ENCODE peak calls at places on chromosomes 3 and 15, in eight cellular contexts. C is fibroblast of lung; O is cardiac muscle cell; H is CD8-positive, alpha-beta T cell; W is K562; Z is upper lobe of right lung; L is dorsolateral prefrontal cortex; P is brain microvascular endothelial cell. R is an unnamed sample.

GRCh38 chr3:100425321-100425720 is 24.0 kb downstream of the LNP1 start:
- DNase-seq in C (no peak), Z (no peak), P (no peak), H (no peak), L (no peak), W (peak; percentile 18), O (no peak), R (no peak)

GRCh38 chr15:42141246-42141645 is 15.2 kb downstream of the PLA2G4F start:
- DNase-seq in L (no peak), H (no peak), O (no peak), C (no peak), Z (peak; percentile 40), W (no peak), P (no peak), R (no peak)

GRCh38 chr15:98823012-98823458 is 174.7 kb downstream of the IGF1R start:
- DNase-seq in O (no peak), P (peak; percentile 73), H (no peak), C (peak; percentile 91), Z (no peak), L (no peak), W (no peak), R (no peak)

GRCh38 chr3:64143399-64144130 is 81.7 kb downstream of the PRICKLE2 start:
- DNase-seq in Z (no peak), W (no peak), P (peak; percentile 16), H (no peak), O (no peak), L (no peak), C (peak; percentile 71), R (no peak)

GRCh38 chr3:71724584-71725278 is 471 bp downstream of the EIF4E3 start:
- DNase-seq in L (peak; percentile 39), P (no peak), W (no peak), Z (peak; percentile 79), H (peak; percentile 36), O (peak; percentile 67), C (no peak), R (peak; percentile 71)

GRCh38 chr15:95709959-95710695 is 620.4 kb upstream of the NR2F2 start:
- DNase-seq in O (no peak), C (no peak), P (no peak), H (no peak), W (peak; percentile 73), L (no peak), Z (no peak), R (no peak)

GRCh38 chr3:12796171-12797123 is at the start of gene CAND2:
- DNase-seq in P (peak; percentile 5), L (peak; percentile 58), H (peak; percentile 26), W (peak; percentile 87), Z (peak; percentile 73), C (peak; percentile 51), O (peak; percentile 89), R (peak; percentile 44)

GRCh38 chr15:67184208-67184925 is 70.1 kb downstream of the AAGAB start:
- DNase-seq in L (no peak), O (no peak), P (no peak), H (no peak), Z (no peak), C (no peak), W (no peak), R (no peak)

GRCh38 chr3:10581716-10582115 is 76.3 kb upstream of the ATP2B2 start:
- DNase-seq in H (no peak), W (no peak), L (no peak), Z (no peak), P (no peak), O (no peak), C (no peak), R (no peak)

GRCh38 chr3:49278548-49278947 is 1.5 kb upstream of the C3orf62 start:
- DNase-seq in C (no peak), O (no peak), P (no peak), L (no peak), Z (no peak), W (no peak), H (no peak), R (no peak)

GRCh38 chr3:39000008-39000450 is 51.7 kb downstream of the SCN11A start:
- DNase-seq in C (peak; percentile 60), O (peak; percentile 71), P (no peak), Z (no peak), H (no peak), W (peak; percentile 38), L (no peak), R (no peak)

GRCh38 chr3:21314688-21315087 is 436.3 kb downstream of the ZNF385D start:
- DNase-seq in W (no peak), C (no peak), P (no peak), Z (no peak), L (no peak), O (no peak), H (no peak), R (no peak)

GRCh38 chr3:45105855-45106655 is 40.1 kb downstream of the CDCP1 start:
- DNase-seq in Z (no peak), P (peak; percentile 77), O (no peak), W (peak; percentile 52), C (peak; percentile 87), L (no peak), H (peak; percentile 68), R (no peak)

GRCh38 chr3:127646501-127647046 is 17.6 kb downstream of the PODXL2 start:
- DNase-seq in L (peak; percentile 44), P (no peak), H (no peak), C (no peak), W (no peak), O (no peak), Z (no peak), R (no peak)

GRCh38 chr15:98948456-98948855 is 59.1 kb downstream of the PGPEP1L start:
- DNase-seq in C (no peak), P (no peak), O (no peak), Z (no peak), W (no peak), L (no peak), H (no peak), R (no peak)

GRCh38 chr15:65042776-65043322 is 2.3 kb upstream of the SLC51B start:
- DNase-seq in P (no peak), W (no peak), C (no peak), H (no peak), Z (no peak), O (no peak), L (no peak), R (no peak)

GRCh38 chr3:193011956-193012355 is 94.3 kb upstream of the MB21D2 start:
- DNase-seq in Z (no peak), P (no peak), W (no peak), L (no peak), H (no peak), O (no peak), C (no peak), R (no peak)
- H3K27me3 ChIP-seq in Z (no peaks in the 10 kb centered on the region), P (no peaks in the 10 kb centered on the region), W (no peaks in the 10 kb centered on the region), L (peaks cover 5% of the 10 kb centered on the region), H (peaks cover 5% of the 10 kb centered on the region), O (no peaks in the 10 kb centered on the region), C (no peaks in the 10 kb centered on the region), R (no peaks in the 10 kb centered on the region)

DNA sequence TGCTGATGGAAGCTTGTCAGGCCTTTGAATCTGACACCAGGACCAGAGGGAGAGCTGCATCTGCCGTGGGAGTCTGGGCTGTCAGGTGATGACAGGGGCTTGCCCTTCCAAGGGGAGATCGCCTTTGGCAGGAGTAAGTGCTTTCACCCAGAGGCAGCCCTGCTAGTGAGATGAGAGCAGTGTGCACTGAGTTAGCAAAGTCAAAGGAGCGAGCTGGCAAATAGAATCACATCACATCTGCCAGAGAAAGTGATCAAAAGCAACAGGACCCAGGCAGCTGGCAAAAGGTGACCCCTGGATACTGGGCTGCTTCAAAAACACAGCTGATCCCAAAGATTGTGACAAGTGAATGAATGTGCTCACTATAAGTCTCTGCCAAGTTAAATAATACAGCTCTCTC is 36.1 kb upstream of the PYDC2 start:
- DNase-seq in H (no peak), W (peak; percentile 15), P (no peak), C (no peak), L (no peak), O (peak; percentile 51), Z (no peak), R (no peak)
- H3K4me3 ChIP-seq in H (no peak overlapping the region), W (no peak overlapping the region), P (no peak overlapping the region), C (no peak overlapping the region), L (no peak overlapping the region), O (no peak overlapping the region), Z (no peak overlapping the region), R (no peak overlapping the region)

DNA sequence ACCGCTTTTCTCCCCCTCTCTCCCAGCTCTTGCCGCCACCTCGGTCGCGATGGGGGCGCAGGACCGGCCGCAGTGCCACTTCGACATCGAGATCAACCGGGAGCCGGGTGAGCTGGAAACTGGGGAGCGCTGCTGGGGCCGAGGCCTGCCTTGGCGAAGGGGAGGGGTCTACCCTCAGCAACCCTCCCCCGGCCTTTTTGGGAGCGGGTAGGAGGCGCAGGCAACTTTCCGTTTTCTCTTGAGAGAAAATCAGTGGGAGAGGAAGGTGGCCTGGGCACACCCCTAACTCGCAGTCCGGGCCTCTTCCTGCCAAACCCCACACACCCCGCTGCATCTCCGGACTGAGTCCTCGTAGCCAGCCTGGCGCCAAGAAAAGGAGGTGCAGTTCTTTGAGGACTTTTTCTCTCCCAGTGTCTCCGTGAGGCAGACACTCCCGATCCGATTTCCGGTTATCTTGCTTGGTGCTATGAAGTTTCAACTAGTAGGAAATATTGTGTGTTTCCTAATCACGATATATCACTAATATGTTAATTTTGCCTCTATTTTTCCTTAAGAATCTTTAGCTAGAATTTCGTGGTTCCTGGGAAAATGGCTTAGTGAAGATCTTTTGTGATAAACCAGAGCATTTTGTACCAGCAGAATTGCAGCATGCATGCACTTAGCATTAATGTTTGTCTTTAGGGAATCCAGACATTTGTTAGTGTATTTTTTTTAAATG is 631 bp downstream of the NKTR start:
- DNase-seq in Z (peak; percentile 83), C (peak; percentile 61), O (peak; percentile 81), L (peak; percentile 52), H (peak; percentile 53), P (peak; percentile 58), W (peak; percentile 68), R (no peak)
- TF ChIP-seq CTCF in Z (no peak), C (no peak), O (no peak), L (no peak), H (no peak), P (peak; percentile 44), W (no peak), R (peak; percentile 48)

GRCh38 chr3:198090795-198091194 is 130.8 kb downstream of the LMLN start:
- DNase-seq in W (no peak), C (no peak), Z (no peak), L (no peak), O (no peak), H (no peak), P (no peak), R (no peak)

GRCh38 chr3:198092276-198092675 is 132.3 kb downstream of the LMLN start:
- DNase-seq in Z (no peak), C (no peak), O (no peak), L (no peak), P (no peak), H (no peak), W (peak; percentile 39), R (no peak)

GRCh38 chr3:198093082-198093679 is 133.2 kb downstream of the LMLN start:
- DNase-seq in Z (no peak), H (no peak), W (no peak), P (no peak), C (no peak), L (no peak), O (no peak), R (no peak)

DNA sequence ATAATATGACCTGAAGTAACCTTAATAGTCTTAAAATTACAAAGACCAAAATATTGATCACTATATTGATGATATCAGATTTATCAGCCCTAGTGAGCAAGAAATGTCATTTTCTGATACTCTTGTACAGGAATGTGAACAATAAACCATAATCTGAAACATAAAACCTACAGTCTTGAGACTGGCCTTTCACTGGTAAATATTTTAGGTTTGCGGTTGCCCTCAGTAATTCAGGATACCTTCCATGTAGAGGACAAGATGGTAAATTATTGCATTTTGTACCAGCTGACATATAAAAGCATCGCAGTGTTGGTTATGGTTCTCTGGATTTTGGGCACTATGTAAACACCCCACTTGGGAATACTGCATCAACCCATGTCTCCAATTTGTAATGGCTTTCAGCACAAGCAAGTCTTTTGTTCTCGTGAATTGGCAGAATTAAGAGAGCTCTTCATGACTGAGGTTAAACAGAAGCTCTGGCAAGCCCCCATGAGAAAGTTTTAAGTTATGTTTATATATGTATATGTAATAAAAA is 128.5 kb downstream of the LMLN start:
- DNase-seq in O (no peak), L (no peak), W (no peak), P (no peak), C (no peak), Z (no peak), H (no peak), R (no peak)
- H3K27me3 ChIP-seq in O (peaks cover 85% of the 10 kb centered on the region), L (peaks cover 19% of the 10 kb centered on the region), W (no peaks in the 10 kb centered on the region), P (peaks cover 11% of the 10 kb centered on the region), C (peaks cover 3% of the 10 kb centered on the region), Z (peaks cover 65% of the 10 kb centered on the region), H (peaks cover 5% of the 10 kb centered on the region), R (no peaks in the 10 kb centered on the region)

R was measured in Peyer's patch.